ENCODE peak calls at places on chromosomes 7 and 10, in five cellular contexts. One of them, this sample, is unnamed.

GRCh38 chr7:143434660-143435059 is 8.6 kb upstream of the TAS2R60 start:
- DNase-seq in Panc1: no peak
- DNase-seq in Calu3: peak
- DNase-seq in germinal center: no peak
- DNase-seq in kidney tubule cell: peak
- DNase-seq in this sample: no peak

GRCh38 chr7:148014473-148014872 is 576.1 kb upstream of the C7orf33 start:
- DNase-seq in Panc1: no peak
- DNase-seq in Calu3: no peak
- DNase-seq in germinal center: no peak
- DNase-seq in kidney tubule cell: no peak
- DNase-seq in this sample: no peak

GRCh38 chr10:119421887-119422684 is 120.4 kb downstream of the RGS10 start:
- DNase-seq in Panc1: no peak
- DNase-seq in Calu3: no peak
- DNase-seq in germinal center: no peak
- DNase-seq in kidney tubule cell: no peak
- DNase-seq in this sample: no peak

GRCh38 chr10:67261300-67261797 is 335.5 kb downstream of the LRRTM3 start:
- DNase-seq in Panc1: no peak
- DNase-seq in Calu3: no peak
- DNase-seq in germinal center: no peak
- DNase-seq in kidney tubule cell: no peak
- DNase-seq in this sample: no peak

GRCh38 chr7:73683916-73684693 is 708 bp downstream of the BUD23 start:
- DNase-seq in Panc1: no peak
- DNase-seq in Calu3: no peak
- DNase-seq in germinal center: no peak
- DNase-seq in kidney tubule cell: peak
- DNase-seq in this sample: no peak

GRCh38 chr7:130430841-130431713 is 9.7 kb downstream of the CEP41 start:
- DNase-seq in Panc1: no peak
- DNase-seq in Calu3: no peak
- DNase-seq in germinal center: no peak
- DNase-seq in kidney tubule cell: peak
- DNase-seq in this sample: no peak

GRCh38 chr10:65142641-65143435 is 1621.6 kb downstream of the REEP3 start:
- DNase-seq in Panc1: no peak
- DNase-seq in Calu3: no peak
- DNase-seq in germinal center: no peak
- DNase-seq in kidney tubule cell: no peak
- DNase-seq in this sample: no peak

GRCh38 chr10:124864421-124865193 is 63.0 kb downstream of the ABRAXAS2 start:
- DNase-seq in Panc1: no peak
- DNase-seq in Calu3: peak
- DNase-seq in germinal center: no peak
- DNase-seq in kidney tubule cell: peak
- DNase-seq in this sample: peak

GRCh38 chr7:2520131-2520807 is 695 bp downstream of the LFNG start:
- DNase-seq in Panc1: no peak
- DNase-seq in Calu3: peak
- DNase-seq in germinal center: peak
- DNase-seq in kidney tubule cell: peak
- DNase-seq in this sample: peak

GRCh38 chr7:95527776-95528250 is 42.1 kb downstream of the ASB4 start:
- DNase-seq in Panc1: no peak
- DNase-seq in Calu3: no peak
- DNase-seq in germinal center: no peak
- DNase-seq in kidney tubule cell: no peak
- DNase-seq in this sample: no peak

GRCh38 chr10:92957223-92958010 is 103.2 kb upstream of the CYP26C1 start:
- DNase-seq in Panc1: no peak
- DNase-seq in Calu3: no peak
- DNase-seq in germinal center: no peak
- DNase-seq in kidney tubule cell: no peak
- DNase-seq in this sample: no peak

GRCh38 chr7:156459582-156459981 is 181.0 kb upstream of the RNF32 start:
- DNase-seq in Panc1: no peak
- DNase-seq in Calu3: no peak
- DNase-seq in germinal center: no peak
- DNase-seq in kidney tubule cell: no peak
- DNase-seq in this sample: peak

GRCh38 chr10:124697837-124698559 is 46.2 kb downstream of the FAM53B start:
- DNase-seq in Panc1: no peak
- DNase-seq in Calu3: no peak
- DNase-seq in germinal center: peak
- DNase-seq in kidney tubule cell: peak
- DNase-seq in this sample: no peak

GRCh38 chr7:3028071-3028766 is 15.4 kb downstream of the CARD11 start:
- DNase-seq in Panc1: peak
- DNase-seq in Calu3: peak
- DNase-seq in germinal center: no peak
- DNase-seq in kidney tubule cell: peak
- DNase-seq in this sample: peak

GRCh38 chr10:1735562-1735961 is 1.8 kb downstream of the ADARB2 start:
- DNase-seq in Panc1: no peak
- DNase-seq in Calu3: no peak
- DNase-seq in germinal center: no peak
- DNase-seq in kidney tubule cell: no peak
- DNase-seq in this sample: no peak

GRCh38 chr10:130218936-130219335 is 82.7 kb downstream of the GLRX3 start:
- DNase-seq in Panc1: no peak
- DNase-seq in Calu3: no peak
- DNase-seq in germinal center: no peak
- DNase-seq in kidney tubule cell: no peak
- DNase-seq in this sample: peak

GRCh38 chr10:71321386-71321785 is 2.3 kb downstream of the SLC29A3 start:
- DNase-seq in Panc1: no peak
- DNase-seq in Calu3: no peak
- DNase-seq in germinal center: no peak
- DNase-seq in kidney tubule cell: no peak
- DNase-seq in this sample: no peak

GRCh38 chr10:108393111-108393510 is 1228.6 kb upstream of the SORCS1 start:
- DNase-seq in Panc1: no peak
- DNase-seq in Calu3: no peak
- DNase-seq in germinal center: no peak
- DNase-seq in kidney tubule cell: peak
- DNase-seq in this sample: no peak

GRCh38 chr7:150945853-150946825 is 32.0 kb downstream of the KCNH2 start:
- DNase-seq in Panc1: no peak
- DNase-seq in Calu3: no peak
- DNase-seq in germinal center: no peak
- DNase-seq in kidney tubule cell: no peak
- DNase-seq in this sample: peak

GRCh38 chr10:53786236-53786635 is 1013.7 kb upstream of the MBL2 start:
- DNase-seq in Panc1: no peak
- DNase-seq in Calu3: no peak
- DNase-seq in germinal center: no peak
- DNase-seq in kidney tubule cell: no peak
- DNase-seq in this sample: peak

GRCh38 chr7:93914581-93915066 is 6.9 kb upstream of the GNG11 start:
- DNase-seq in Panc1: no peak
- DNase-seq in Calu3: peak
- DNase-seq in germinal center: no peak
- DNase-seq in kidney tubule cell: peak
- DNase-seq in this sample: no peak

GRCh38 chr10:15230257-15230656 is 61.8 kb upstream of the NMT2 start:
- DNase-seq in Panc1: no peak
- DNase-seq in Calu3: no peak
- DNase-seq in germinal center: no peak
- DNase-seq in kidney tubule cell: no peak
- DNase-seq in this sample: no peak

GRCh38 chr10:116691544-116692126 is 50.7 kb downstream of the HSPA12A start:
- DNase-seq in Panc1: no peak
- DNase-seq in Calu3: no peak
- DNase-seq in germinal center: no peak
- DNase-seq in kidney tubule cell: no peak
- DNase-seq in this sample: no peak

GRCh38 chr7:100545636-100546128 is 6.7 kb downstream of the AGFG2 start:
- DNase-seq in Panc1: peak
- DNase-seq in Calu3: peak
- DNase-seq in germinal center: no peak
- DNase-seq in kidney tubule cell: peak
- DNase-seq in this sample: peak

GRCh38 chr10:58240531-58240930 is 27.2 kb downstream of the IPMK start:
- DNase-seq in Panc1: no peak
- DNase-seq in Calu3: no peak
- DNase-seq in germinal center: no peak
- DNase-seq in kidney tubule cell: no peak
- DNase-seq in this sample: no peak

GRCh38 chr7:1176891-1177373 is 16.9 kb upstream of the ZFAND2A start:
- DNase-seq in Panc1: no peak
- DNase-seq in Calu3: peak
- DNase-seq in germinal center: peak
- DNase-seq in kidney tubule cell: peak
- DNase-seq in this sample: peak

GRCh38 chr10:132418520-132419416 is 21.8 kb downstream of the PWWP2B start:
- DNase-seq in Panc1: no peak
- DNase-seq in Calu3: peak
- DNase-seq in germinal center: no peak
- DNase-seq in kidney tubule cell: peak
- DNase-seq in this sample: peak

GRCh38 chr10:24681476-24682088 is 42.1 kb downstream of the ARHGAP21 start:
- DNase-seq in Panc1: no peak
- DNase-seq in Calu3: no peak
- DNase-seq in germinal center: no peak
- DNase-seq in kidney tubule cell: no peak
- DNase-seq in this sample: no peak

GRCh38 chr10:124306922-124307371 is 111.8 kb downstream of the OAT start:
- DNase-seq in Panc1: no peak
- DNase-seq in Calu3: no peak
- DNase-seq in germinal center: no peak
- DNase-seq in kidney tubule cell: peak
- DNase-seq in this sample: no peak

GRCh38 chr7:142800699-142801260 is 30.0 kb downstream of the PRSS2 start:
- DNase-seq in Panc1: no peak
- DNase-seq in Calu3: no peak
- DNase-seq in germinal center: no peak
- DNase-seq in kidney tubule cell: no peak
- DNase-seq in this sample: peak

GRCh38 chr7:141675431-141676210 is 26.3 kb downstream of the DENND11 start:
- DNase-seq in Panc1: no peak
- DNase-seq in Calu3: no peak
- DNase-seq in germinal center: no peak
- DNase-seq in kidney tubule cell: no peak
- DNase-seq in this sample: no peak

GRCh38 chr10:14918964-14919363 is 34.9 kb downstream of the DCLRE1C start:
- DNase-seq in Panc1: no peak
- DNase-seq in Calu3: no peak
- DNase-seq in germinal center: no peak
- DNase-seq in kidney tubule cell: no peak
- DNase-seq in this sample: no peak

GRCh38 chr10:114349505-114350211 is 54.6 kb downstream of the AFAP1L2 start:
- DNase-seq in Panc1: no peak
- DNase-seq in Calu3: no peak
- DNase-seq in germinal center: no peak
- DNase-seq in kidney tubule cell: no peak
- DNase-seq in this sample: peak

GRCh38 chr7:119964640-119965542 is 308.1 kb upstream of the KCND2 start:
- DNase-seq in Panc1: no peak
- DNase-seq in Calu3: no peak
- DNase-seq in germinal center: no peak
- DNase-seq in kidney tubule cell: peak
- DNase-seq in this sample: no peak

GRCh38 chr7:30980194-30980593 is 16.4 kb downstream of the GHRHR start:
- DNase-seq in Panc1: no peak
- DNase-seq in Calu3: no peak
- DNase-seq in germinal center: no peak
- DNase-seq in kidney tubule cell: no peak
- DNase-seq in this sample: peak